ENCODE peak calls at places on chromosome 19, in six cellular contexts. L is IMR-90, T is MM.1S, F is fibroblast of lung, Z is mammary epithelial cell, N is PC-3. X is an unnamed sample.

GRCh38 chr19:15280915-15281683 is 48.9 kb upstream of the EPHX3 start:
- DNase-seq in L (peak; percentile 89), T (no peak), F (peak; percentile 86), Z (peak; percentile 72), N (peak; percentile 23), X (no peak)

GRCh38 chr19:55206664-55207500 is 2.4 kb downstream of the PTPRH start:
- DNase-seq in L (peak; percentile 86), T (peak; percentile 17), F (peak; percentile 85), Z (peak; percentile 85), N (peak; percentile 96), X (peak; percentile 92)

GRCh38 chr19:49436381-49437017 is 4.8 kb downstream of the SLC17A7 start:
- DNase-seq in L (no peak), T (no peak), F (no peak), Z (no peak), N (no peak), X (peak; percentile 94)

GRCh38 chr19:53868091-53868891 is 608 bp downstream of the MYADM start:
- DNase-seq in L (peak; percentile 42), T (no peak), F (peak; percentile 58), Z (peak; percentile 37), N (peak; percentile 69), X (peak; percentile 81)

GRCh38 chr19:44575116-44575700 is 38.2 kb upstream of the IGSF23 start:
- DNase-seq in L (no peak), T (no peak), F (no peak), Z (no peak), N (peak; percentile 85), X (peak; percentile 61)

GRCh38 chr19:20238025-20238623 is 71.1 kb downstream of the ZNF486 start:
- DNase-seq in L (peak; percentile 77), T (peak; percentile 72), F (peak; percentile 86), Z (peak; percentile 85), N (no peak), X (peak; percentile 99)

GRCh38 chr19:56595548-56595899 is 422 bp downstream of the ZNF71 start:
- DNase-seq in L (peak; percentile 9), T (no peak), F (peak; percentile 19), Z (no peak), N (no peak), X (no peak)

GRCh38 chr19:56126983-56127780 is 6.1 kb upstream of the ZNF787 start:
- DNase-seq in L (no peak), T (no peak), F (no peak), Z (no peak), N (no peak), X (peak; percentile 61)

GRCh38 chr19:41310031-41310831 is at the start of gene CCDC97:
- DNase-seq in L (peak; percentile 85), T (peak; percentile 87), F (peak; percentile 83), Z (peak; percentile 83), N (peak; percentile 78), X (peak; percentile 95)

GRCh38 chr19:40594657-40595077 is 6.5 kb upstream of the LTBP4 start:
- DNase-seq in L (peak; percentile 70), T (no peak), F (peak; percentile 75), Z (peak; percentile 46), N (peak; percentile 39), X (no peak)

GRCh38 chr19:29366757-29367156 is 153.8 kb upstream of the UQCRFS1 start:
- DNase-seq in L (no peak), T (no peak), F (no peak), Z (no peak), N (no peak), X (peak; percentile 34)

GRCh38 chr19:30684613-30685012 is 312.4 kb downstream of the ZNF536 start:
- DNase-seq in L (no peak), T (no peak), F (no peak), Z (no peak), N (no peak), X (peak; percentile 39)

GRCh38 chr19:30686911-30687566 is 314.9 kb downstream of the ZNF536 start:
- DNase-seq in L (no peak), T (no peak), F (no peak), Z (no peak), N (no peak), X (peak; percentile 62)

GRCh38 chr19:30688696-30689095 is 316.5 kb downstream of the ZNF536 start:
- DNase-seq in L (no peak), T (no peak), F (no peak), Z (no peak), N (no peak), X (no peak)

GRCh38 chr19:30685601-30686000 is 313.4 kb downstream of the ZNF536 start:
- DNase-seq in L (no peak), T (no peak), F (no peak), Z (no peak), N (no peak), X (no peak)

DNA sequence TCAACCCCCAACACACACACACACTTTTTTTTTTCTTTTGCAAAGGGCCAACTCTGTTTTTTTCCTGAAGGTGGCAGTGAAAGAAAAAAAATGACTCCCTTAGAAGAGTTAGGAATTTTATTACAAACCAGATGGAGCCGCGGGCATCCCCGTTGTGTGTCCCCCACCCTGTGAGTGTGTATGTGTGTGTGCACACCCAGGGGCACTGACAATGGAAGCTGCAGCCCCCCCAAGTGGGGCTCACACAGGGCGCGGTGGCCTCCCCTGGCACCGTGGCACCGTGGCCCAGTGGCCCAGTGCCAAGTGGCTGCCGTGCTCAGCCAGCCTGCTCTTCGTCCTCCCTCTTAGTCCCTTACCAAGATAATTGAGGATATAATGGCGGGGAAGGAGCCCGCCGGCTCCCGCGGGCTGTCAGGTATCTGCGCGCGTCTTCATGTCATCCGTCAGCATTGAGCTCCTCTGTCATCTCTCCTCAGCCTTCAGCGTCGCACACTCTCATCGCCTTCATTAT is 314.1 kb downstream of the ZNF536 start:
- DNase-seq in L (no peak), T (no peak), F (peak; percentile 14), Z (no peak), N (no peak), X (peak; percentile 43)
- TF ChIP-seq CTCF in L (no peak), T (no peak), F (no peak), Z (no peak), N (peak; percentile 35), X (peak; percentile 37)

GRCh38 chr19:11418166-11418517 is 972 bp downstream of the RGL3 start:
- DNase-seq in L (no peak), T (no peak), F (no peak), Z (no peak), N (no peak), X (no peak)
- H3K9ac ChIP-seq in L (no peak overlapping the region), T (no peak overlapping the region), F (no peak overlapping the region), Z (no peak overlapping the region), N (peak overlapping the region; percentile 31), X (peak overlapping the region; percentile 38)

DNA sequence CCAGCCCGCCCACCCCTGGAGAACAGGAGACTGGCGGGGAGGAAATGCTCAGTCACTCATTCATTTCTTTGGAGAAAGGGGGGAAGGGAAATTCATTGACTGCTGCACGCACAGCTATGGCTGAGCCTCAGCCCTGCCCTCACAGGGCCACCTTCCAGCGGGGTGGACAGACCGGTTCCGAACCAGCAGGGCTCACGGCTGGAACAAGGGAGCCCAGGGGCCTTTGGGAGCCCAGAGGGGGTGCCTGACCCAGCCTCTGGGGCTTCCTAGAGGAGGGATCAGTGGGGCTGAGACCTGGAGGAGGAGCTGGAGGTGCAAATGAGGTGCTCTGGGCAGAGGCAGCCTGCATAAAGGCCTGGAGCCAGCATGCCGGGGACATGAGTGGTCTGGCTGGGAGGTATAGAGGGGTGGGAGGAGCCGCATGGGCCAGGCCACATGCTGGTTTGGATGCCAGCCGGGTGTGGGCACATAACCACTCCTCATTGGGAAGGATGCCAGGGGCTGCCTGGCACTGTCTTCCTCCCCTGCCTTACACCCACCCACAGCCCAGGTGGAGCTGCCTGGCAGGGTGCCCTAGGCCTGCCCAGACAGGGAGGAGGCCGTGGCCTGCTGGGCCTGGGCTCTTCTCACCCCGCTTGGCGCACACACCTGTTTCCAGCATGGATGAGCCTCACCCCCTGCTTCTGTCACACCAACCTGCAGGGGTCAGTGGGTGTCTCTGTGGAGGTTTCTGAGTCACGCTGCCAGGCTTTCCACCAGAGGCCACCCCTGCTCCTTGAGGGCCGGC is 26.9 kb downstream of the PPP5C start:
- DNase-seq in L (peak; percentile 50), T (no peak), F (peak; percentile 72), Z (peak; percentile 99), N (peak; percentile 95), X (peak; percentile 94)
- TF ChIP-seq CTCF in L (no peak), T (no peak), F (no peak), Z (no peak), N (peak; percentile 22), X (peak; percentile 12)

GRCh38 chr19:16461630-16462051 is 10.1 kb downstream of the EPS15L1 start:
- DNase-seq in L (no peak), T (no peak), F (no peak), Z (no peak), N (no peak), X (no peak)

GRCh38 chr19:16463991-16464575 is 7.7 kb downstream of the EPS15L1 start:
- DNase-seq in L (peak; percentile 64), T (no peak), F (peak; percentile 62), Z (no peak), N (no peak), X (no peak)

GRCh38 chr19:16465239-16465638 is 6.5 kb downstream of the EPS15L1 start:
- DNase-seq in L (no peak), T (no peak), F (no peak), Z (no peak), N (no peak), X (no peak)

GRCh38 chr19:16462757-16463250 is 9.0 kb downstream of the EPS15L1 start:
- DNase-seq in L (peak; percentile 34), T (no peak), F (peak; percentile 34), Z (peak; percentile 78), N (peak; percentile 86), X (no peak)

DNA sequence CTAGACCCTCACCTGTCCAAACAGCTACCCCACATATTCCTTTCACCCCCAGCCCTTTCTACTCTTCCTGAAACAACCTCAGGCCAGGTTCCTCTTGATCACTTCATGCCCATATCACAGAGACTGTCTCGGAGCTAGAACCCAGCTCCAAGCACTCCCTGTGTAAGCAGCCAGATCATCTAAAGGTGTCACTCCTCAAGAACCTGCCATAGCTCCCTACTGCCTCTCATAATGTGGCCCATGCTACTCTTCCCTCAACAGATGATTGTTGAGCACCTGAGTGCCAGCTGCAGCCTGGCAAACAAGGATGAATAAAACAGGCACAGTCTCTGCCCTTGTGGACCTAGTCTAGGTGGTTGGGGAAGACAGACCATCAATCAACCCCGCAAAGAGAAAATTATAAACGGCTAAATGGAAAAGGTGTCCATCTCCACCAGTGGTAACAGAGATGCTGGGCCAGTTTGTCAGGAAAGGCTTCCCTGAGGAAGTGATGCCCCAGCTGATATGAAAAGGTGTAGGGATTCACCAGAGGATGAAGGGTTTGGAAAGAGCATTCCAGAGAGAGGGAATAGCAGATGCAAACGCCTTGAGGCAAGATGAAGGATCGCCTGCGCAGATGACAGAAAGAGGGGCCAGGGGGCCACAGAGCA is 8.3 kb downstream of the EPS15L1 start:
- DNase-seq in L (no peak), T (no peak), F (no peak), Z (no peak), N (no peak), X (no peak)
- H3K9ac ChIP-seq in L (peak overlapping the region; percentile 22), T (no peak overlapping the region), F (no peak overlapping the region), Z (no peak overlapping the region), N (no peak overlapping the region), X (no peak overlapping the region)

GRCh38 chr19:51564791-51565190 is 6.3 kb upstream of the ZNF175 start:
- DNase-seq in L (no peak), T (no peak), F (no peak), Z (no peak), N (no peak), X (peak; percentile 55)
- TF ChIP-seq CTCF in L (no peak), T (no peak), F (no peak), Z (no peak), N (peak; percentile 12), X (peak; percentile 68)

GRCh38 chr19:50753879-50754278 is 16.4 kb upstream of the GPR32 start:
- DNase-seq in L (no peak), T (no peak), F (no peak), Z (no peak), N (no peak), X (no peak)
- H3K9ac ChIP-seq in L (no peak overlapping the region), T (no peak overlapping the region), F (no peak overlapping the region), Z (no peak overlapping the region), N (no peak overlapping the region), X (no peak overlapping the region)

GRCh38 chr19:3129112-3129511 is 6.7 kb upstream of the GNA15 start:
- DNase-seq in L (peak; percentile 71), T (no peak), F (peak; percentile 45), Z (peak; percentile 38), N (peak; percentile 62), X (peak; percentile 34)
- TF ChIP-seq CTCF in L (peak; percentile 69), T (peak; percentile 45), F (peak; percentile 36), Z (peak; percentile 55), N (peak; percentile 69), X (peak; percentile 75)

X was measured in endodermal cell.